ENCODE peak calls at places on chromosomes 13 and 19, in nine cellular contexts. C is mammary epithelial cell, Y is kidney, T is fibroblast of mammary gland, L is esophagus squamous epithelium, I is WTC11, U is pancreas, K is AG09309, E is tibial artery. B is an unnamed sample.

GRCh38 chr19:6724631-6725185 is 4.3 kb upstream of the C3 start:
- DNase-seq in I (no peak), C (no peak), E (no peak), U (no peak), L (no peak), Y (no peak), K (no peak), T (no peak), B (no peak)

GRCh38 chr13:44816701-44817684 is 172.3 kb downstream of the NUFIP1 start:
- DNase-seq in Y (no peak), I (no peak), K (no peak), L (no peak), U (no peak), E (no peak), C (peak; percentile 33), T (peak; percentile 62), B (no peak)

GRCh38 chr13:37383066-37383465 is 215.5 kb downstream of the POSTN start:
- DNase-seq in T (no peak), U (no peak), C (no peak), Y (no peak), K (no peak), L (no peak), I (no peak), E (no peak), B (no peak)

GRCh38 chr19:14519860-14520407 is 1.7 kb upstream of the DNAJB1 start:
- DNase-seq in L (no peak), T (peak; percentile 60), U (peak; percentile 60), K (no peak), C (peak; percentile 98), Y (no peak), E (no peak), I (no peak), B (no peak)

GRCh38 chr13:48505597-48506091 is 27.2 kb downstream of the RCBTB2 start:
- DNase-seq in Y (no peak), I (no peak), K (peak; percentile 23), C (peak; percentile 51), L (no peak), U (no peak), T (no peak), E (peak; percentile 65), B (no peak)

GRCh38 chr19:15330801-15331418 is 1.4 kb downstream of the BRD4 start:
- DNase-seq in K (peak; percentile 52), U (no peak), C (peak; percentile 87), L (no peak), E (no peak), T (peak; percentile 74), I (no peak), Y (no peak), B (peak; percentile 53)

GRCh38 chr13:101649490-101650126 is 197.1 kb downstream of the ITGBL1 start:
- DNase-seq in I (no peak), Y (no peak), T (peak; percentile 91), E (no peak), K (no peak), C (peak; percentile 87), U (no peak), L (no peak), B (peak; percentile 16)

GRCh38 chr13:29908411-29908810 is 58.0 kb upstream of the UBL3 start:
- DNase-seq in U (no peak), I (no peak), T (peak; percentile 94), E (peak; percentile 75), L (no peak), Y (no peak), K (no peak), C (peak; percentile 71), B (no peak)

GRCh38 chr13:61685683-61686013 is 270.0 kb upstream of the PCDH20 start:
- DNase-seq in Y (no peak), C (no peak), E (no peak), T (no peak), U (no peak), L (no peak), K (no peak), I (peak; percentile 28), B (no peak)

GRCh38 chr19:2084993-2085720 is 11.0 kb downstream of the MOB3A start:
- DNase-seq in L (peak; percentile 77), E (peak; percentile 65), Y (peak; percentile 88), K (no peak), T (peak; percentile 50), I (no peak), C (peak; percentile 47), U (peak; percentile 58), B (no peak)

GRCh38 chr19:55655648-55656040 is 809 bp downstream of the U2AF2 start:
- DNase-seq in L (no peak), Y (no peak), T (no peak), C (no peak), I (no peak), K (no peak), E (no peak), U (no peak), B (no peak)

GRCh38 chr19:33280351-33280921 is 21.9 kb downstream of the CEBPA start:
- DNase-seq in C (no peak), I (no peak), K (no peak), U (no peak), E (no peak), T (no peak), L (no peak), Y (no peak), B (no peak)

GRCh38 chr13:26561636-26562537 is 4.4 kb downstream of the WASF3 start:
- DNase-seq in T (peak; percentile 56), L (no peak), C (no peak), I (no peak), K (peak; percentile 55), U (no peak), Y (no peak), E (no peak), B (peak; percentile 35)

GRCh38 chr19:6530385-6531162 is at the start of gene TNFSF9:
- DNase-seq in K (peak; percentile 24), L (no peak), C (peak; percentile 87), Y (peak; percentile 93), U (peak; percentile 95), I (peak; percentile 86), T (peak; percentile 72), E (peak; percentile 83), B (peak; percentile 51)

GRCh38 chr13:23235994-23236393 is 55.2 kb downstream of the SGCG start:
- DNase-seq in E (no peak), Y (no peak), C (no peak), U (no peak), I (no peak), K (no peak), T (no peak), L (no peak), B (no peak)

GRCh38 chr13:67231481-67231940 is 1.4 kb upstream of the PCDH9 start:
- DNase-seq in T (no peak), Y (no peak), E (no peak), C (no peak), I (no peak), K (no peak), U (no peak), L (no peak), B (no peak)

GRCh38 chr19:29467824-29468401 is 57.9 kb upstream of the VSTM2B start:
- DNase-seq in Y (no peak), U (no peak), I (peak; percentile 44), T (peak; percentile 22), K (peak; percentile 2), C (peak; percentile 4), L (no peak), E (no peak), B (no peak)

GRCh38 chr19:33260628-33261418 is 35.2 kb upstream of the SLC7A10 start:
- DNase-seq in E (peak; percentile 54), L (no peak), C (no peak), U (no peak), I (no peak), T (no peak), Y (no peak), K (no peak), B (no peak)

GRCh38 chr13:40518481-40518882 is 148.0 kb downstream of the FOXO1 start:
- DNase-seq in L (no peak), K (no peak), T (no peak), I (no peak), E (no peak), C (peak; percentile 76), Y (no peak), U (peak; percentile 73), B (no peak)

GRCh38 chr13:33224191-33224590 is 61.4 kb downstream of the STARD13 start:
- DNase-seq in Y (no peak), U (no peak), T (no peak), K (no peak), L (no peak), E (no peak), C (no peak), I (no peak), B (no peak)

DNA sequence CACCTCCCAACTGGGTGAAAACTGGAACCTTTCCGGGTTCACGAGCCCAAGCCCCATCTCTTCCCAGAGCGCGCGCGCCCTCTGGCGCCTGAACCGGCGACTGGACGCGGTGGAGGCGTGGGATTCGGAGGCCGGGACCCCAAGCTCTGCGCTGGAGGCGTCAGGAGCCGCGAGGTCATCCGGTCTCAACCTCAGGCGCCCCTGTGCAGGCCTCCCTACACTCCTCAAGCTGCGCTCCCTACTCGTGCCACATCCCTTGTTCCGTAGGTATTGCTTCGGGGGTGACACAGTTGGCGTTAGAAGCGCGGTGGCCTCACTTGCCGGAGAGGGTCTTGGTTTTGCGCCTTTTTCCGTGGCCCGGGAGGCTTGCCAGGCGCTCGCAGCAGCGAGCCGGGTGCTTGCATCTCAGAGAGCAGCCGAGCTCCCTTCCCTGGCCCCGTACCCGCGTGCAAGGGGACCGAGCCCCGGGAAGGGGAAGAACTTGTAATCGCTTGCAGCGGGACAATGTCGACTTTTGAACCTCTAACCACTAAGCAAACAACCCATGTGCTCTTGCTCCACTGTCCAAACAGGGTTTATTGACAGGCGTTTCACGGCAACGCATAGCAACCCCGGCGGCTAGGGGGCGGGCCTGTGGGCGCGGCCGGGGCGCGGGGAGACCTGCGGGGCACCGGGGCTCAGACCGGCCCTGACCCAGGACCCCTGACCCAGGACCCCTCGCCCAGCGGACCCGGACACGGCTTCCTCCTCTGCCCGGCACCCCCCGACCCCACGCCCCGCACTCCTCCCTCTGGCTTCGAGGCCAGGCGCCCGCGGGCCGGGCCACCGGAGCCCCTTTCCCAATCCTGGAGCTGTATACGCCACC is 8.5 kb downstream of the CDX2 start:
- DNase-seq in I (peak; percentile 89), K (no peak), T (peak; percentile 22), L (no peak), Y (no peak), E (no peak), U (peak; percentile 95), C (peak; percentile 50), B (no peak)
- TF ChIP-seq CTCF in I (peak; percentile 55), K (peak; percentile 47), T (peak; percentile 18), L (no peak), Y (peak; percentile 34), E (no peak), U (peak; percentile 65), C (peak; percentile 63), B (peak; percentile 30)

GRCh38 chr19:20964798-20965197 is 41.7 kb downstream of the ZNF85 start:
- DNase-seq in T (no peak), L (no peak), Y (no peak), I (peak; percentile 76), C (no peak), E (no peak), U (no peak), K (no peak), B (no peak)
- TF ChIP-seq CTCF in T (no peak), L (no peak), Y (no peak), I (peak; percentile 50), C (no peak), E (no peak), U (no peak), K (peak; percentile 8), B (no peak)

GRCh38 chr13:97810152-97810551 is 143.3 kb upstream of the IPO5 start:
- DNase-seq in T (peak; percentile 43), I (no peak), E (no peak), C (no peak), Y (no peak), L (no peak), U (no peak), K (no peak), B (no peak)
- TF ChIP-seq CTCF in T (peak; percentile 62), I (no peak), E (peak; percentile 48), C (peak; percentile 46), Y (peak; percentile 12), L (peak; percentile 35), U (peak; percentile 13), K (peak; percentile 39), B (peak; percentile 42)

GRCh38 chr19:46727036-46727501 is 10.2 kb upstream of the PRKD2 start:
- DNase-seq in K (no peak), U (peak; percentile 60), I (no peak), Y (peak; percentile 77), E (no peak), L (no peak), C (no peak), T (no peak), B (no peak)
- TF ChIP-seq CTCF in K (no peak), U (no peak), I (no peak), Y (no peak), E (no peak), L (no peak), C (no peak), T (no peak), B (no peak)